ENCODE peak calls at places on chromosomes 4 and X, in four cellular contexts. T is astrocyte of the spinal cord, O is heart left ventricle, S is AG04450. P is an unnamed sample.

GRCh38 chr4:104915864-104916263 is 230.8 kb upstream of the TET2 start:
- DNase-seq in T (no peak), O (no peak), S (no peak), P (no peak)

GRCh38 chr4:1542226-1542490 is 135.9 kb upstream of the NKX1-1 start:
- DNase-seq in T (no peak), O (no peak), S (no peak), P (no peak)

GRCh38 chr4:2258091-2259035 is 3.5 kb downstream of the MXD4 start:
- DNase-seq in T (no peak), O (peak; percentile 15), S (no peak), P (no peak)

GRCh38 chrX:29143756-29144155 is 556.5 kb downstream of the IL1RAPL1 start:
- DNase-seq in T (no peak), O (no peak), S (no peak), P (peak; percentile 52)

GRCh38 chr4:114193625-114194399 is 214.4 kb upstream of the ARSJ start:
- DNase-seq in T (no peak), O (no peak), S (no peak), P (no peak)

GRCh38 chr4:188767496-188767895 is 628.3 kb downstream of the TRIML1 start:
- DNase-seq in T (no peak), O (no peak), S (no peak), P (peak; percentile 39)

GRCh38 chrX:116111497-116111896 is 59.0 kb upstream of the AGTR2 start:
- DNase-seq in T (no peak), O (no peak), S (no peak), P (no peak)

GRCh38 chr4:57039345-57039744 is 60.6 kb downstream of the POLR2B start:
- DNase-seq in T (no peak), O (no peak), S (no peak), P (peak; percentile 40)

GRCh38 chr4:169110633-169111032 is 100.6 kb upstream of the CBR4 start:
- DNase-seq in T (no peak), O (no peak), S (no peak), P (no peak)

GRCh38 chr4:124203613-124204284 is 508.8 kb downstream of the ANKRD50 start:
- DNase-seq in T (peak; percentile 79), O (no peak), S (peak; percentile 29), P (peak; percentile 70)

GRCh38 chr4:108313546-108314339 is 145.0 kb upstream of the LEF1 start:
- DNase-seq in T (no peak), O (no peak), S (no peak), P (no peak)

GRCh38 chr4:142534994-142535393 is 311.1 kb downstream of the INPP4B start:
- DNase-seq in T (no peak), O (no peak), S (no peak), P (peak; percentile 70)

GRCh38 chrX:70117738-70118137 is 15.5 kb upstream of the IGBP1 start:
- DNase-seq in T (no peak), O (no peak), S (no peak), P (no peak)

GRCh38 chr4:121191351-121191750 is 27.2 kb upstream of the TNIP3 start:
- DNase-seq in T (no peak), O (no peak), S (no peak), P (no peak)

GRCh38 chr4:105050896-105051295 is 95.8 kb upstream of the TET2 start:
- DNase-seq in T (peak; percentile 38), O (no peak), S (no peak), P (peak; percentile 77)

GRCh38 chr4:152968806-152969394 is 32.8 kb downstream of the FHDC1 start:
- DNase-seq in T (no peak), O (no peak), S (no peak), P (no peak)

GRCh38 chrX:153336128-153336894 is 2.4 kb downstream of the ZNF275 start:
- DNase-seq in T (no peak), O (no peak), S (no peak), P (no peak)
- H3K4me3 ChIP-seq in T (no peak overlapping the region), O (no peak overlapping the region), S (no peak overlapping the region), P (no peak overlapping the region)

DNA sequence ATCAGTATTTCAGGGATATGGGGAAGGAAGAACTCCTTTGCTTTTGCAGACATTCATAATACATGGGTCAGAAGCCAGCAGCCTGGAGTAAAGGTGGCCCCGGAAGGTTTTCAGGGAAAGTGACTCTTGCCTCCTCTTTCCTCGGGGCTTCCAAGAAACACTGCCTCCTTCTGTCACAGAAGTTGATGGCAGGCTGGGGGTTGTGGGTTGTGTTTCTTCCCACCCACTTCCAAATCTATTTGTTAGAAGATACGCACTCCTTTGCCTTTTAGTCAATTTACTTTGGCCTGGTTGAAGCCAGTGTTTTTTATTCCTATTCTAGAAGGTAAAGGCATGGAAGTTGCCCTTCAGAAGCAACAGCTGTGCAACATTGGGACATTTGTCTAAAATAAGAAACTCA is 19.7 kb downstream of the KIT start:
- DNase-seq in T (no peak), O (no peak), S (no peak), P (no peak)
- TF ChIP-seq CTCF in T (no peak), O (no peak), S (no peak), P (peak; percentile 5)

GRCh38 chr4:21802406-21802805 is 146.2 kb downstream of the KCNIP4 start:
- DNase-seq in T (peak; percentile 54), O (no peak), S (no peak), P (peak; percentile 73)
- H3K4me3 ChIP-seq in T (no peak overlapping the region), O (no peak overlapping the region), S (no peak overlapping the region), P (no peak overlapping the region)

GRCh38 chr4:158664806-158665205 is 6.9 kb downstream of the C4orf46 start:
- DNase-seq in T (no peak), O (no peak), S (no peak), P (no peak)

GRCh38 chr4:158669310-158669709 is 2.4 kb downstream of the C4orf46 start:
- DNase-seq in T (no peak), O (no peak), S (no peak), P (no peak)

GRCh38 chr4:158670975-158671664 is 567 bp downstream of the C4orf46 start:
- DNase-seq in T (peak; percentile 82), O (peak; percentile 80), S (peak; percentile 55), P (peak; percentile 93)

GRCh38 chr4:158666892-158667291 is 4.8 kb downstream of the C4orf46 start:
- DNase-seq in T (no peak), O (no peak), S (no peak), P (no peak)

GRCh38 chr4:158667651-158668198 is 4.0 kb downstream of the C4orf46 start:
- DNase-seq in T (no peak), O (no peak), S (no peak), P (peak; percentile 63)
- TF ChIP-seq CTCF in T (peak; percentile 64), O (peak; percentile 30), S (peak; percentile 50), P (peak; percentile 80)

GRCh38 chrX:113048480-113048879 is 207.8 kb upstream of the AMOT start:
- DNase-seq in T (no peak), O (no peak), S (no peak), P (no peak)
- H3K4me3 ChIP-seq in T (no peak overlapping the region), O (no peak overlapping the region), S (no peak overlapping the region), P (no peak overlapping the region)

GRCh38 chr4:103091601-103092223 is 7.9 kb downstream of the BDH2 start:
- DNase-seq in T (peak; percentile 78), O (no peak), S (peak; percentile 32), P (peak; percentile 82)
- TF ChIP-seq CTCF in T (peak; percentile 55), O (peak; percentile 33), S (peak; percentile 73), P (peak; percentile 42)

GRCh38 chr4:38669233-38669632 is 5.2 kb downstream of the KLF3 start:
- DNase-seq in T (no peak), O (no peak), S (no peak), P (peak; percentile 41)
- H3K4me3 ChIP-seq in T (no peak overlapping the region), O (no peak overlapping the region), S (no peak overlapping the region), P (no peak overlapping the region)

GRCh38 chr4:140326395-140326993 is 47.0 kb upstream of the SCOC start:
- DNase-seq in T (peak; percentile 63), O (no peak), S (no peak), P (peak; percentile 65)

GRCh38 chr4:140332734-140333133 is 40.7 kb upstream of the SCOC start:
- DNase-seq in T (no peak), O (no peak), S (no peak), P (no peak)

GRCh38 chr4:140333523-140333922 is 39.9 kb upstream of the SCOC start:
- DNase-seq in T (no peak), O (no peak), S (no peak), P (no peak)

GRCh38 chr4:140331245-140331644 is 42.2 kb upstream of the SCOC start:
- DNase-seq in T (no peak), O (no peak), S (no peak), P (no peak)

GRCh38 chr4:140330311-140330900 is 43.0 kb upstream of the SCOC start:
- DNase-seq in T (peak; percentile 59), O (no peak), S (no peak), P (peak; percentile 64)
- TF ChIP-seq CTCF in T (peak; percentile 56), O (peak; percentile 31), S (peak; percentile 62), P (peak; percentile 53)

DNA sequence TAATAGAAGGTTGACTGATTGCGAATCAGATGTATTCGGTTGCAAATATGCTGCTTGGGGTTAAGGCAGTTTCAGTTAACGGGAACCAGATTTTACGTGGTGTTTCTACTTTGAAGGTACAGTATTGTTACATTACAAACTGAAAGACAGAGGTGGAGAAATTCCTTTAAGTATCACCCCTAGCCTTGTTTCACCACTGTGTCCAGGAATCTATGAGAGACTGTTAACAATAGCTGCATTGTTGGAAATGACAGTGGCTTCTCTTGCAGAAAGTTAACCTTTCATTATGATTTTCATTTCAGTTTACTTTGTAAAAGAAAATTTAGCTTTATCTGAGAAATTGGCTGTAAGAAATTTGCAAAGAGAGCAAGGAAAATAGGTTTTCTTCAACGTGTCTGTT is 2.6 kb downstream of the CDKL5 start:
- DNase-seq in T (no peak), O (no peak), S (no peak), P (no peak)
- H3K4me3 ChIP-seq in T (no peak overlapping the region), O (no peak overlapping the region), S (no peak overlapping the region), P (no peak overlapping the region)

DNA sequence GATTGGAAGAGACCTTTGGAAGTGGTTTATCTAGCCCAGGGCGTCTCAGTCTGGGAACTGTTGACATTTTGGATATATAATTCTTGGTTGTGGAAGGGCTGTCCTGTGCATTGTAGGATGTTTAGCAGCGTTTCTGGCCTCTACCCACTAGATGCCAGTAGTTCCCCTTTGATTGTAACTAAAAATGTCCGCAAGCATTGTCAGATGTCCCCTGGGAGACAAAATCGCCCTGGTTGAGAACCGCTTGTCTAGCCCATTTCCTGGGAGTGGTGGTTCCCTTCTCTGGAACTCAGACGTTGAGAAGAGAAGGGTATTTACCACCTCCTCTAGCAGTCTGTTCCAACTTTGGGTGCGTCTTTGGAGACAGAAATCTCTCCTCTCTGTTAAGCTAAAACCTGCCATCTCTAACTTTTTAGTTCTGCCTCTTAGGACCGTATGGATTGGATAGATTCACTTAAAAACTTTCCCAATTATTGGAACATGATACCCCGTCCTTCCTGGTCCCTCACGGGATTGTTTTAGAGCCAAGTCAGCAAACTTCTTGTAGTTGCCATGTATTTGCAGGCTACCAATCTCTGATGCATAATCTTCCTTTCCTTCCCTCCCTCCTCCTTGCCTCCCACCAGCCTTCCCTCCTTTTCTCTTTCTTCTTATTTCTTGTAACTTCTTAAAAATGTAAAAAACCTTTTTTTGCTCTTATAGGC is 13.9 kb downstream of the TMEM165 start:
- DNase-seq in T (peak; percentile 40), O (peak; percentile 38), S (no peak), P (peak; percentile 92)
- TF ChIP-seq CTCF in T (peak; percentile 45), O (peak; percentile 29), S (no peak), P (peak; percentile 48)